ENCODE peak calls at places on chromosomes 11 and 22, in ten cellular contexts. L is memory B cell; V is HEK293T; Z is midbrain; J is activated T-cell treated with anti-CD3 and anti-CD28 coated beads, Interleukin-2, amount 50 U/mL, for 1 hour; X is globus pallidus; B is activated CD4-positive, CD25-positive, alpha-beta regulatory T cell treated with anti-CD3 and anti-CD28 coated beads, Interleukin-2, amount 50 U/mL, for 72 hours; E is stomach; T is NCI-H1436; W is NCI-H345. A is an unnamed sample.

GRCh38 chr11:2776351-2777061 is 76.7 kb upstream of the KCNQ1OT1 start:
- DNase-seq in L (no peak), T (no peak), B (peak; percentile 26), W (no peak), J (peak; percentile 10), X (no peak), E (peak; percentile 24), V (no peak), Z (no peak), A (peak; percentile 23)

GRCh38 chr11:118304227-118304808 is at the start of gene CD3E:
- DNase-seq in X (no peak), T (no peak), W (no peak), B (peak; percentile 62), V (no peak), E (no peak), L (no peak), J (peak; percentile 70), Z (no peak), A (no peak)

GRCh38 chr11:27459191-27459590 is 13.4 kb downstream of the LGR4 start:
- DNase-seq in T (no peak), E (no peak), J (no peak), W (no peak), L (no peak), Z (no peak), B (no peak), V (no peak), X (no peak), A (no peak)

GRCh38 chr22:19825904-19826618 is 28.6 kb downstream of the GNB1L start:
- DNase-seq in L (no peak), B (no peak), T (no peak), E (peak; percentile 24), V (no peak), W (no peak), J (no peak), X (no peak), Z (no peak), A (no peak)

GRCh38 chr11:2940166-2940929 is 11.1 kb upstream of the PHLDA2 start:
- DNase-seq in B (peak; percentile 54), Z (no peak), W (no peak), V (no peak), J (no peak), L (no peak), X (no peak), E (peak; percentile 70), T (no peak), A (peak; percentile 72)

GRCh38 chr22:17633217-17633997 is 4.9 kb upstream of the ATP6V1E1 start:
- DNase-seq in T (no peak), L (no peak), X (no peak), V (no peak), J (no peak), W (no peak), E (no peak), B (no peak), Z (no peak), A (no peak)

GRCh38 chr22:43956383-43956782 is 1.1 kb downstream of the SAMM50 start:
- DNase-seq in V (no peak), T (no peak), X (no peak), B (no peak), Z (no peak), E (no peak), J (no peak), L (no peak), W (no peak), A (no peak)

GRCh38 chr11:116193321-116194114 is 579.3 kb downstream of the BUD13 start:
- DNase-seq in W (peak; percentile 38), L (no peak), B (no peak), X (no peak), V (peak; percentile 49), T (no peak), J (no peak), Z (no peak), E (peak; percentile 67), A (no peak)

GRCh38 chr11:67146516-67147226 is 27.6 kb downstream of the KDM2A start:
- DNase-seq in W (no peak), L (no peak), V (no peak), Z (no peak), T (no peak), X (no peak), J (no peak), E (no peak), B (no peak), A (no peak)

GRCh38 chr11:126112547-126112946 is 49.9 kb upstream of the CDON start:
- DNase-seq in W (no peak), Z (no peak), T (no peak), X (no peak), J (no peak), E (no peak), L (no peak), B (no peak), V (no peak), A (peak; percentile 66)

GRCh38 chr11:128621491-128622136 is 34.3 kb upstream of the ETS1 start:
- DNase-seq in B (no peak), W (no peak), J (no peak), T (no peak), V (no peak), L (no peak), E (no peak), X (no peak), Z (no peak), A (peak; percentile 49)

GRCh38 chr22:19844423-19845368 is 10.0 kb downstream of the GNB1L start:
- DNase-seq in Z (peak; percentile 57), E (peak; percentile 57), B (no peak), W (no peak), J (no peak), X (peak; percentile 31), T (no peak), L (no peak), V (no peak), A (peak; percentile 68)

GRCh38 chr11:30991802-30992512 is 377.6 kb downstream of the DCDC1 start:
- DNase-seq in T (no peak), L (no peak), V (no peak), E (no peak), X (no peak), W (no peak), Z (no peak), B (no peak), J (no peak), A (no peak)

GRCh38 chr11:3000032-3000961 is 8.2 kb upstream of the NAP1L4 start:
- DNase-seq in X (peak; percentile 99), T (no peak), B (peak; percentile 12), Z (peak; percentile 97), L (no peak), E (peak; percentile 95), W (peak; percentile 98), J (peak; percentile 13), V (peak; percentile 21), A (peak; percentile 92)

A was measured in left ventricle myocardium superior.